ENCODE peak calls at places on chromosomes 11 and 22, in eight cellular contexts. One of them, this sample, is unnamed.

GRCh38 chr11:119626197-119626909 is 102.6 kb downstream of the NECTIN1 start:
- DNase-seq in astrocyte: no peak
- DNase-seq in dorsolateral prefrontal cortex: no peak
- DNase-seq in A549: no peak
- DNase-seq in gastrocnemius medialis: no peak
- DNase-seq in epithelial cell of esophagus: no peak
- DNase-seq in Calu3: no peak
- DNase-seq in stomach: no peak
- DNase-seq in this sample: no peak

GRCh38 chr22:46175631-46176030 is 25.3 kb downstream of the PPARA start:
- DNase-seq in astrocyte: no peak
- DNase-seq in dorsolateral prefrontal cortex: no peak
- DNase-seq in A549: no peak
- DNase-seq in gastrocnemius medialis: no peak
- DNase-seq in epithelial cell of esophagus: peak
- DNase-seq in Calu3: no peak
- DNase-seq in stomach: no peak
- DNase-seq in this sample: no peak

GRCh38 chr22:25153961-25154685 is 45.5 kb upstream of the CRYBB3 start:
- DNase-seq in astrocyte: peak
- DNase-seq in dorsolateral prefrontal cortex: no peak
- DNase-seq in A549: no peak
- DNase-seq in gastrocnemius medialis: peak
- DNase-seq in epithelial cell of esophagus: peak
- DNase-seq in Calu3: peak
- DNase-seq in stomach: peak
- DNase-seq in this sample: peak

GRCh38 chr22:37659066-37659896 is 758 bp downstream of the PDXP start:
- DNase-seq in astrocyte: no peak
- DNase-seq in dorsolateral prefrontal cortex: no peak
- DNase-seq in A549: no peak
- DNase-seq in gastrocnemius medialis: no peak
- DNase-seq in epithelial cell of esophagus: no peak
- DNase-seq in Calu3: no peak
- DNase-seq in stomach: no peak
- DNase-seq in this sample: no peak

GRCh38 chr11:73288873-73289707 is 17.0 kb downstream of the P2RY6 start:
- DNase-seq in astrocyte: peak
- DNase-seq in dorsolateral prefrontal cortex: peak
- DNase-seq in A549: peak
- DNase-seq in gastrocnemius medialis: peak
- DNase-seq in epithelial cell of esophagus: peak
- DNase-seq in Calu3: peak
- DNase-seq in stomach: peak
- DNase-seq in this sample: peak

GRCh38 chr11:86671386-86672006 is 920 bp downstream of the ME3 start:
- DNase-seq in astrocyte: no peak
- DNase-seq in dorsolateral prefrontal cortex: peak
- DNase-seq in A549: peak
- DNase-seq in gastrocnemius medialis: peak
- DNase-seq in epithelial cell of esophagus: peak
- DNase-seq in Calu3: no peak
- DNase-seq in stomach: peak
- DNase-seq in this sample: peak

GRCh38 chr22:46587492-46588278 is 32.5 kb upstream of the GRAMD4 start:
- DNase-seq in astrocyte: no peak
- DNase-seq in dorsolateral prefrontal cortex: no peak
- DNase-seq in A549: no peak
- DNase-seq in gastrocnemius medialis: no peak
- DNase-seq in epithelial cell of esophagus: no peak
- DNase-seq in Calu3: no peak
- DNase-seq in stomach: no peak
- DNase-seq in this sample: peak

GRCh38 chr11:30172872-30173271 is 57.9 kb upstream of the FSHB start:
- DNase-seq in astrocyte: no peak
- DNase-seq in dorsolateral prefrontal cortex: no peak
- DNase-seq in A549: no peak
- DNase-seq in gastrocnemius medialis: no peak
- DNase-seq in epithelial cell of esophagus: no peak
- DNase-seq in Calu3: no peak
- DNase-seq in stomach: no peak
- DNase-seq in this sample: no peak

GRCh38 chr11:4658629-4659453 is 15.1 kb downstream of the OR51E1 start:
- DNase-seq in astrocyte: no peak
- DNase-seq in dorsolateral prefrontal cortex: no peak
- DNase-seq in A549: no peak
- DNase-seq in gastrocnemius medialis: no peak
- DNase-seq in epithelial cell of esophagus: no peak
- DNase-seq in Calu3: no peak
- DNase-seq in stomach: no peak
- DNase-seq in this sample: no peak

GRCh38 chr11:30653606-30654005 is 67.5 kb upstream of the MPPED2 start:
- DNase-seq in astrocyte: no peak
- DNase-seq in dorsolateral prefrontal cortex: no peak
- DNase-seq in A549: no peak
- DNase-seq in gastrocnemius medialis: no peak
- DNase-seq in epithelial cell of esophagus: no peak
- DNase-seq in Calu3: no peak
- DNase-seq in stomach: no peak
- DNase-seq in this sample: no peak

GRCh38 chr11:64631675-64632074 is 40.7 kb downstream of the SLC22A12 start:
- DNase-seq in astrocyte: no peak
- DNase-seq in dorsolateral prefrontal cortex: no peak
- DNase-seq in A549: no peak
- DNase-seq in gastrocnemius medialis: no peak
- DNase-seq in epithelial cell of esophagus: no peak
- DNase-seq in Calu3: no peak
- DNase-seq in stomach: no peak
- DNase-seq in this sample: no peak

GRCh38 chr11:118175031-118175531 is 1.4 kb downstream of the SCN2B start:
- DNase-seq in astrocyte: peak
- DNase-seq in dorsolateral prefrontal cortex: no peak
- DNase-seq in A549: no peak
- DNase-seq in gastrocnemius medialis: no peak
- DNase-seq in epithelial cell of esophagus: peak
- DNase-seq in Calu3: no peak
- DNase-seq in stomach: no peak
- DNase-seq in this sample: no peak

GRCh38 chr22:28856095-28856455 is 27.3 kb upstream of the ZNRF3 start:
- DNase-seq in astrocyte: no peak
- DNase-seq in dorsolateral prefrontal cortex: no peak
- DNase-seq in A549: no peak
- DNase-seq in gastrocnemius medialis: no peak
- DNase-seq in epithelial cell of esophagus: no peak
- DNase-seq in Calu3: no peak
- DNase-seq in stomach: no peak
- DNase-seq in this sample: no peak

GRCh38 chr11:7595016-7595869 is 78.1 kb downstream of the CYB5R2 start:
- DNase-seq in astrocyte: no peak
- DNase-seq in dorsolateral prefrontal cortex: no peak
- DNase-seq in A549: no peak
- DNase-seq in gastrocnemius medialis: no peak
- DNase-seq in epithelial cell of esophagus: peak
- DNase-seq in Calu3: no peak
- DNase-seq in stomach: no peak
- DNase-seq in this sample: no peak

GRCh38 chr11:116910378-116910777 is 73.0 kb upstream of the APOA1 start:
- DNase-seq in astrocyte: peak
- DNase-seq in dorsolateral prefrontal cortex: no peak
- DNase-seq in A549: no peak
- DNase-seq in gastrocnemius medialis: no peak
- DNase-seq in epithelial cell of esophagus: no peak
- DNase-seq in Calu3: no peak
- DNase-seq in stomach: no peak
- DNase-seq in this sample: no peak

GRCh38 chr11:8389034-8389996 is 125.6 kb upstream of the LMO1 start:
- DNase-seq in astrocyte: peak
- DNase-seq in dorsolateral prefrontal cortex: peak
- DNase-seq in A549: no peak
- DNase-seq in gastrocnemius medialis: no peak
- DNase-seq in epithelial cell of esophagus: no peak
- DNase-seq in Calu3: no peak
- DNase-seq in stomach: peak
- DNase-seq in this sample: no peak

GRCh38 chr22:48362736-48363404 is 1464.8 kb downstream of the BRD1 start:
- DNase-seq in astrocyte: no peak
- DNase-seq in dorsolateral prefrontal cortex: no peak
- DNase-seq in A549: no peak
- DNase-seq in gastrocnemius medialis: no peak
- DNase-seq in epithelial cell of esophagus: no peak
- DNase-seq in Calu3: no peak
- DNase-seq in stomach: peak
- DNase-seq in this sample: peak

DNA sequence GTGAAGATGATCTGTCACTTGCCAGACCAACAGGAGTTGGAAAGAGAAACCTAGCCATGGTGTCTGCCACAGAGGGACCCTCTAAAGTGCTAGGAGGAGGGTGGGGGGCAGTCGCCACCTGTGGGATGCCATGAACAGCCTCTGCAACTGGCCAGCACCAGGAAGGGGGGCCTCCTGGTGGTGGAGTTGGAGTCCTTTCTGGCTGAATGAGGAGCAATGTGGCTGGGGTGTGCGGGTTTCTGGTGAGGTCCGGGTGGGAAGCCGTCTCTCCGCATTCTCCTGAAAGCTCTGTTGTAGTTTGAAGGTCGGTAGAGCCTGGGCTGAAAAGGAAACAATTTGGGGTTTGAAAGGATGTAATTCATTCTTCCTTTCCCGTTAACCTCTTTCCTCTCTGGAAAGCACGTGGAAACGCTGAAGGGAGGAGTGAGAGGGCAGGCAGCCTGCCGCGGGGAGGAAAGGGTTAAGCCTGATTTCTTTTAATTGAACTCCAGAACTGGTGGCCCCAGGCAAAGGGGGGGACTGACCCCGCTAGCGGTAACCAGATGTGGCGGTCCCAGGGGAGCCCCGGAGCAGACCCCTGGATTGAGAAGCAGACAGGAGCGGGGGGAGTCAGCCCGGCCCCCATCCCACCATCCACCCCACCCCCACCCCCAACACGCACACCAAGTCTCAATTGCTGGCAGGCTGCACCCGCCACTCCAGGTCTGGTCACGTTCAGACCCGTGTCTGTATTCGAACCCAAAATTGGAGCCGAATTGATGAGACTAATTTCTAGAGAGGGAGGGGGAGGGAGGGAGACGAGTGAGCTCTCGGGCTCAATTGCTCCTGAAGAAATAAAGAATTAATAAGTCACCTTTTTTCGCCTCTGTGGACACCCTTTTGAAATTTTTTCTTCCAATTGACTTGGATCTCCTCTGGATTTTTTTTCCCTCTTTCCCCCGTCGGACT is 1.8 kb upstream of the FLI1 start:
- DNase-seq in astrocyte: no peak
- DNase-seq in dorsolateral prefrontal cortex: no peak
- DNase-seq in A549: no peak
- DNase-seq in gastrocnemius medialis: no peak
- DNase-seq in epithelial cell of esophagus: no peak
- DNase-seq in Calu3: no peak
- DNase-seq in stomach: no peak
- DNase-seq in this sample: no peak
- TF ChIP-seq CTCF in astrocyte: no peak
- TF ChIP-seq CTCF in dorsolateral prefrontal cortex: no peak
- TF ChIP-seq CTCF in A549: no peak
- TF ChIP-seq CTCF in gastrocnemius medialis: no peak
- TF ChIP-seq CTCF in epithelial cell of esophagus: no peak
- TF ChIP-seq CTCF in Calu3: no peak
- TF ChIP-seq CTCF in stomach: no peak
- TF ChIP-seq CTCF in this sample: no peak

GRCh38 chr11:2090172-2091111 is 48.7 kb downstream of the IGF2 start:
- DNase-seq in astrocyte: no peak
- DNase-seq in dorsolateral prefrontal cortex: peak
- DNase-seq in A549: no peak
- DNase-seq in gastrocnemius medialis: no peak
- DNase-seq in epithelial cell of esophagus: no peak
- DNase-seq in Calu3: no peak
- DNase-seq in stomach: peak
- DNase-seq in this sample: no peak

GRCh38 chr11:2088284-2088683 is 50.9 kb downstream of the IGF2 start:
- DNase-seq in astrocyte: no peak
- DNase-seq in dorsolateral prefrontal cortex: no peak
- DNase-seq in A549: no peak
- DNase-seq in gastrocnemius medialis: no peak
- DNase-seq in epithelial cell of esophagus: no peak
- DNase-seq in Calu3: no peak
- DNase-seq in stomach: peak
- DNase-seq in this sample: peak

GRCh38 chr11:2089536-2090165 is 49.5 kb downstream of the IGF2 start:
- DNase-seq in astrocyte: no peak
- DNase-seq in dorsolateral prefrontal cortex: peak
- DNase-seq in A549: peak
- DNase-seq in gastrocnemius medialis: no peak
- DNase-seq in epithelial cell of esophagus: peak
- DNase-seq in Calu3: peak
- DNase-seq in stomach: peak
- DNase-seq in this sample: no peak

GRCh38 chr11:2091112-2091746 is 48.0 kb downstream of the IGF2 start:
- DNase-seq in astrocyte: no peak
- DNase-seq in dorsolateral prefrontal cortex: peak
- DNase-seq in A549: no peak
- DNase-seq in gastrocnemius medialis: no peak
- DNase-seq in epithelial cell of esophagus: no peak
- DNase-seq in Calu3: no peak
- DNase-seq in stomach: peak
- DNase-seq in this sample: peak

GRCh38 chr11:2088746-2089535 is 50.2 kb downstream of the IGF2 start:
- DNase-seq in astrocyte: no peak
- DNase-seq in dorsolateral prefrontal cortex: peak
- DNase-seq in A549: peak
- DNase-seq in gastrocnemius medialis: no peak
- DNase-seq in epithelial cell of esophagus: no peak
- DNase-seq in Calu3: no peak
- DNase-seq in stomach: peak
- DNase-seq in this sample: no peak
- TF ChIP-seq CTCF in astrocyte: no peak
- TF ChIP-seq CTCF in dorsolateral prefrontal cortex: no peak
- TF ChIP-seq CTCF in A549: no peak
- TF ChIP-seq CTCF in gastrocnemius medialis: no peak
- TF ChIP-seq CTCF in epithelial cell of esophagus: peak
- TF ChIP-seq CTCF in Calu3: no peak
- TF ChIP-seq CTCF in stomach: no peak
- TF ChIP-seq CTCF in this sample: no peak

GRCh38 chr11:121927359-121927758 is 188.7 kb downstream of the BLID start:
- DNase-seq in astrocyte: no peak
- DNase-seq in dorsolateral prefrontal cortex: no peak
- DNase-seq in A549: no peak
- DNase-seq in gastrocnemius medialis: no peak
- DNase-seq in epithelial cell of esophagus: no peak
- DNase-seq in Calu3: no peak
- DNase-seq in stomach: no peak
- DNase-seq in this sample: no peak
- TF ChIP-seq CTCF in astrocyte: no peak
- TF ChIP-seq CTCF in dorsolateral prefrontal cortex: no peak
- TF ChIP-seq CTCF in A549: no peak
- TF ChIP-seq CTCF in gastrocnemius medialis: no peak
- TF ChIP-seq CTCF in epithelial cell of esophagus: no peak
- TF ChIP-seq CTCF in Calu3: no peak
- TF ChIP-seq CTCF in stomach: no peak
- TF ChIP-seq CTCF in this sample: no peak

DNA sequence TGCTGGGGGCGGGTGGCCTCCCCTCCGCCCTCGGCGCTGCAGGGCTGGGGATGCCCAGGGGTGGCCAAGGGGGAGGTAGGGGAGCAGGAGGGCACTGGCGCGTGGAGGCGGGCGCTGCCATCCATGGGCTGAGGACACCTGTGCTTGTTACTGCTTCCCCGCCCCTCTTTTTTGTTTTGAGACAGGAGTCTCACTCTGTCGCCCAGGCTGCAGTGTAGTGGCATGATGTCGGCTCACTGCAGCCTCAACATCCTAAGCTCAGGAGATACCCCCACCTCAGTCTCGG is 683 bp upstream of the FADS3 start:
- DNase-seq in astrocyte: no peak
- DNase-seq in dorsolateral prefrontal cortex: no peak
- DNase-seq in A549: no peak
- DNase-seq in gastrocnemius medialis: no peak
- DNase-seq in epithelial cell of esophagus: no peak
- DNase-seq in Calu3: no peak
- DNase-seq in stomach: no peak
- DNase-seq in this sample: no peak
- TF ChIP-seq CTCF in astrocyte: no peak
- TF ChIP-seq CTCF in dorsolateral prefrontal cortex: no peak
- TF ChIP-seq CTCF in A549: no peak
- TF ChIP-seq CTCF in gastrocnemius medialis: no peak
- TF ChIP-seq CTCF in epithelial cell of esophagus: no peak
- TF ChIP-seq CTCF in Calu3: no peak
- TF ChIP-seq CTCF in stomach: no peak
- TF ChIP-seq CTCF in this sample: no peak

This sample was measured in tibial artery.